ENCODE peak calls at places on chromosomes 5 and 9, in ten cellular contexts. One of them, this sample, is unnamed.

GRCh38 chr9:88092699-88093359 is 45.4 kb downstream of the SPATA31C2 start:
- DNase-seq in spleen: no peak
- DNase-seq in CD8-positive, alpha-beta T cell: no peak
- DNase-seq in left ventricle myocardium inferior: peak
- DNase-seq in effector memory CD4-positive, alpha-beta T cell: no peak
- DNase-seq in CD8-positive, alpha-beta memory T cell: no peak
- DNase-seq in colonic mucosa: no peak
- DNase-seq in GM12865: no peak
- DNase-seq in CD4-positive, CD25-positive, alpha-beta regulatory T cell: no peak
- DNase-seq in heart right ventricle: peak
- DNase-seq in this sample: no peak

GRCh38 chr5:11407553-11408145 is 496.6 kb downstream of the CTNND2 start:
- DNase-seq in spleen: no peak
- DNase-seq in CD8-positive, alpha-beta T cell: no peak
- DNase-seq in left ventricle myocardium inferior: no peak
- DNase-seq in effector memory CD4-positive, alpha-beta T cell: no peak
- DNase-seq in CD8-positive, alpha-beta memory T cell: no peak
- DNase-seq in colonic mucosa: no peak
- DNase-seq in GM12865: no peak
- DNase-seq in CD4-positive, CD25-positive, alpha-beta regulatory T cell: no peak
- DNase-seq in heart right ventricle: no peak
- DNase-seq in this sample: no peak

GRCh38 chr5:158881076-158881880 is 218.4 kb downstream of the EBF1 start:
- DNase-seq in spleen: no peak
- DNase-seq in CD8-positive, alpha-beta T cell: no peak
- DNase-seq in left ventricle myocardium inferior: no peak
- DNase-seq in effector memory CD4-positive, alpha-beta T cell: no peak
- DNase-seq in CD8-positive, alpha-beta memory T cell: no peak
- DNase-seq in colonic mucosa: no peak
- DNase-seq in GM12865: peak
- DNase-seq in CD4-positive, CD25-positive, alpha-beta regulatory T cell: no peak
- DNase-seq in heart right ventricle: no peak
- DNase-seq in this sample: no peak

GRCh38 chr9:97696025-97696822 is 916 bp downstream of the XPA start:
- DNase-seq in spleen: no peak
- DNase-seq in CD8-positive, alpha-beta T cell: no peak
- DNase-seq in left ventricle myocardium inferior: no peak
- DNase-seq in effector memory CD4-positive, alpha-beta T cell: no peak
- DNase-seq in CD8-positive, alpha-beta memory T cell: no peak
- DNase-seq in colonic mucosa: no peak
- DNase-seq in GM12865: no peak
- DNase-seq in CD4-positive, CD25-positive, alpha-beta regulatory T cell: peak
- DNase-seq in heart right ventricle: no peak
- DNase-seq in this sample: no peak

GRCh38 chr5:112116372-112116771 is 302.7 kb downstream of the EPB41L4A start:
- DNase-seq in spleen: no peak
- DNase-seq in CD8-positive, alpha-beta T cell: no peak
- DNase-seq in left ventricle myocardium inferior: no peak
- DNase-seq in effector memory CD4-positive, alpha-beta T cell: no peak
- DNase-seq in CD8-positive, alpha-beta memory T cell: no peak
- DNase-seq in colonic mucosa: no peak
- DNase-seq in GM12865: peak
- DNase-seq in CD4-positive, CD25-positive, alpha-beta regulatory T cell: no peak
- DNase-seq in heart right ventricle: no peak
- DNase-seq in this sample: no peak

GRCh38 chr9:104094534-104095020 is 468 bp downstream of the SMC2 start:
- DNase-seq in spleen: no peak
- DNase-seq in CD8-positive, alpha-beta T cell: no peak
- DNase-seq in left ventricle myocardium inferior: no peak
- DNase-seq in effector memory CD4-positive, alpha-beta T cell: no peak
- DNase-seq in CD8-positive, alpha-beta memory T cell: no peak
- DNase-seq in colonic mucosa: no peak
- DNase-seq in GM12865: no peak
- DNase-seq in CD4-positive, CD25-positive, alpha-beta regulatory T cell: no peak
- DNase-seq in heart right ventricle: no peak
- DNase-seq in this sample: no peak

GRCh38 chr5:180007582-180007981 is 64.0 kb downstream of the RNF130 start:
- DNase-seq in spleen: no peak
- DNase-seq in CD8-positive, alpha-beta T cell: no peak
- DNase-seq in left ventricle myocardium inferior: peak
- DNase-seq in effector memory CD4-positive, alpha-beta T cell: no peak
- DNase-seq in CD8-positive, alpha-beta memory T cell: no peak
- DNase-seq in colonic mucosa: no peak
- DNase-seq in GM12865: no peak
- DNase-seq in CD4-positive, CD25-positive, alpha-beta regulatory T cell: no peak
- DNase-seq in heart right ventricle: no peak
- DNase-seq in this sample: peak

GRCh38 chr5:82092-82491 is 9.9 kb upstream of the PLEKHG4B start:
- DNase-seq in spleen: no peak
- DNase-seq in CD8-positive, alpha-beta T cell: no peak
- DNase-seq in left ventricle myocardium inferior: no peak
- DNase-seq in effector memory CD4-positive, alpha-beta T cell: no peak
- DNase-seq in CD8-positive, alpha-beta memory T cell: no peak
- DNase-seq in colonic mucosa: no peak
- DNase-seq in GM12865: no peak
- DNase-seq in CD4-positive, CD25-positive, alpha-beta regulatory T cell: no peak
- DNase-seq in heart right ventricle: no peak
- DNase-seq in this sample: no peak

GRCh38 chr5:62306494-62307363 is 723 bp downstream of the KIF2A start:
- DNase-seq in spleen: peak
- DNase-seq in CD8-positive, alpha-beta T cell: peak
- DNase-seq in left ventricle myocardium inferior: peak
- DNase-seq in effector memory CD4-positive, alpha-beta T cell: peak
- DNase-seq in CD8-positive, alpha-beta memory T cell: peak
- DNase-seq in colonic mucosa: peak
- DNase-seq in GM12865: peak
- DNase-seq in CD4-positive, CD25-positive, alpha-beta regulatory T cell: peak
- DNase-seq in heart right ventricle: peak
- DNase-seq in this sample: peak

GRCh38 chr5:139058121-139058520 is 140.0 kb downstream of the SIL1 start:
- DNase-seq in spleen: no peak
- DNase-seq in CD8-positive, alpha-beta T cell: no peak
- DNase-seq in left ventricle myocardium inferior: no peak
- DNase-seq in effector memory CD4-positive, alpha-beta T cell: no peak
- DNase-seq in CD8-positive, alpha-beta memory T cell: no peak
- DNase-seq in colonic mucosa: no peak
- DNase-seq in GM12865: no peak
- DNase-seq in CD4-positive, CD25-positive, alpha-beta regulatory T cell: no peak
- DNase-seq in heart right ventricle: no peak
- DNase-seq in this sample: no peak

GRCh38 chr9:129128689-129129088 is 17.5 kb downstream of the PTPA start:
- DNase-seq in spleen: no peak
- DNase-seq in CD8-positive, alpha-beta T cell: no peak
- DNase-seq in left ventricle myocardium inferior: no peak
- DNase-seq in effector memory CD4-positive, alpha-beta T cell: no peak
- DNase-seq in CD8-positive, alpha-beta memory T cell: no peak
- DNase-seq in colonic mucosa: no peak
- DNase-seq in GM12865: no peak
- DNase-seq in CD4-positive, CD25-positive, alpha-beta regulatory T cell: no peak
- DNase-seq in heart right ventricle: no peak
- DNase-seq in this sample: no peak

GRCh38 chr9:111195779-111196178 is 134.2 kb downstream of the OR2K2 start:
- DNase-seq in spleen: no peak
- DNase-seq in CD8-positive, alpha-beta T cell: no peak
- DNase-seq in left ventricle myocardium inferior: no peak
- DNase-seq in effector memory CD4-positive, alpha-beta T cell: no peak
- DNase-seq in CD8-positive, alpha-beta memory T cell: no peak
- DNase-seq in colonic mucosa: no peak
- DNase-seq in GM12865: no peak
- DNase-seq in CD4-positive, CD25-positive, alpha-beta regulatory T cell: no peak
- DNase-seq in heart right ventricle: no peak
- DNase-seq in this sample: no peak

GRCh38 chr5:1468247-1468612 is 23.0 kb upstream of the SLC6A3 start:
- DNase-seq in spleen: no peak
- DNase-seq in CD8-positive, alpha-beta T cell: no peak
- DNase-seq in left ventricle myocardium inferior: no peak
- DNase-seq in effector memory CD4-positive, alpha-beta T cell: no peak
- DNase-seq in CD8-positive, alpha-beta memory T cell: no peak
- DNase-seq in colonic mucosa: peak
- DNase-seq in GM12865: no peak
- DNase-seq in CD4-positive, CD25-positive, alpha-beta regulatory T cell: no peak
- DNase-seq in heart right ventricle: no peak
- DNase-seq in this sample: peak

GRCh38 chr5:115424030-115424429 is 120.5 kb downstream of the FEM1C start:
- DNase-seq in spleen: no peak
- DNase-seq in CD8-positive, alpha-beta T cell: no peak
- DNase-seq in left ventricle myocardium inferior: no peak
- DNase-seq in effector memory CD4-positive, alpha-beta T cell: no peak
- DNase-seq in CD8-positive, alpha-beta memory T cell: no peak
- DNase-seq in colonic mucosa: no peak
- DNase-seq in GM12865: no peak
- DNase-seq in CD4-positive, CD25-positive, alpha-beta regulatory T cell: no peak
- DNase-seq in heart right ventricle: peak
- DNase-seq in this sample: no peak

GRCh38 chr9:14018061-14018460 is 295.9 kb downstream of the NFIB start:
- DNase-seq in spleen: no peak
- DNase-seq in CD8-positive, alpha-beta T cell: no peak
- DNase-seq in left ventricle myocardium inferior: no peak
- DNase-seq in effector memory CD4-positive, alpha-beta T cell: no peak
- DNase-seq in CD8-positive, alpha-beta memory T cell: no peak
- DNase-seq in colonic mucosa: no peak
- DNase-seq in GM12865: no peak
- DNase-seq in CD4-positive, CD25-positive, alpha-beta regulatory T cell: no peak
- DNase-seq in heart right ventricle: no peak
- DNase-seq in this sample: no peak

GRCh38 chr5:173498286-173498685 is 118.2 kb downstream of the BOD1 start:
- DNase-seq in spleen: no peak
- DNase-seq in CD8-positive, alpha-beta T cell: no peak
- DNase-seq in left ventricle myocardium inferior: peak
- DNase-seq in effector memory CD4-positive, alpha-beta T cell: no peak
- DNase-seq in CD8-positive, alpha-beta memory T cell: no peak
- DNase-seq in colonic mucosa: no peak
- DNase-seq in GM12865: no peak
- DNase-seq in CD4-positive, CD25-positive, alpha-beta regulatory T cell: no peak
- DNase-seq in heart right ventricle: peak
- DNase-seq in this sample: no peak

GRCh38 chr5:171311698-171312083 is 2.6 kb downstream of the TLX3 start:
- DNase-seq in spleen: no peak
- DNase-seq in CD8-positive, alpha-beta T cell: no peak
- DNase-seq in left ventricle myocardium inferior: no peak
- DNase-seq in effector memory CD4-positive, alpha-beta T cell: no peak
- DNase-seq in CD8-positive, alpha-beta memory T cell: no peak
- DNase-seq in colonic mucosa: no peak
- DNase-seq in GM12865: no peak
- DNase-seq in CD4-positive, CD25-positive, alpha-beta regulatory T cell: no peak
- DNase-seq in heart right ventricle: no peak
- DNase-seq in this sample: no peak
- H3K4me3 ChIP-seq in spleen: peak
- H3K4me3 ChIP-seq in CD8-positive, alpha-beta T cell: no peak
- H3K4me3 ChIP-seq in left ventricle myocardium inferior: peak
- H3K4me3 ChIP-seq in effector memory CD4-positive, alpha-beta T cell: no peak
- H3K4me3 ChIP-seq in CD8-positive, alpha-beta memory T cell: no peak
- H3K4me3 ChIP-seq in colonic mucosa: no peak
- H3K4me3 ChIP-seq in GM12865: no peak
- H3K4me3 ChIP-seq in CD4-positive, CD25-positive, alpha-beta regulatory T cell: no peak
- H3K4me3 ChIP-seq in heart right ventricle: peak
- H3K4me3 ChIP-seq in this sample: no peak

DNA sequence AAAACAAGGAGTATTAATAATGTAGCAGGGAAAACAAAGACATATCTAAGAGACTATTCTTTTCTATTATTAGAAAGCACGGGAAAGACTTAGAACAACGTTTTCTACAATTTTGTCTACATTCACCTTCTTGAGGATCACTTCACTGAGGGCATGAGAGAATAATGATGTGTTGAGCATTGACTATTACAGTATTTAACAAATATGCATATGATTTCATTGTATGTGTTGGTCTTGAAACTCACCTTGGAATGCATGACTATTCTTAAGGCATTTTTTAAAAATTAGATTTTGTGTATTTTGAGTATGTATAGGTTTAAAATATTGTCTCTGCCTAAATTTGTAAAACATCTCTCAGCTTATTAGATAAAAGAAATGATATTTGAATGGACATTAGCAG is 1.2 kb downstream of the FSD1L start:
- DNase-seq in spleen: no peak
- DNase-seq in CD8-positive, alpha-beta T cell: no peak
- DNase-seq in left ventricle myocardium inferior: no peak
- DNase-seq in effector memory CD4-positive, alpha-beta T cell: no peak
- DNase-seq in CD8-positive, alpha-beta memory T cell: no peak
- DNase-seq in colonic mucosa: no peak
- DNase-seq in GM12865: no peak
- DNase-seq in CD4-positive, CD25-positive, alpha-beta regulatory T cell: no peak
- DNase-seq in heart right ventricle: no peak
- DNase-seq in this sample: no peak
- H3K4me3 ChIP-seq in spleen: no peak
- H3K4me3 ChIP-seq in CD8-positive, alpha-beta T cell: no peak
- H3K4me3 ChIP-seq in left ventricle myocardium inferior: peak
- H3K4me3 ChIP-seq in effector memory CD4-positive, alpha-beta T cell: no peak
- H3K4me3 ChIP-seq in CD8-positive, alpha-beta memory T cell: no peak
- H3K4me3 ChIP-seq in colonic mucosa: peak
- H3K4me3 ChIP-seq in GM12865: peak
- H3K4me3 ChIP-seq in CD4-positive, CD25-positive, alpha-beta regulatory T cell: no peak
- H3K4me3 ChIP-seq in heart right ventricle: peak
- H3K4me3 ChIP-seq in this sample: peak

DNA sequence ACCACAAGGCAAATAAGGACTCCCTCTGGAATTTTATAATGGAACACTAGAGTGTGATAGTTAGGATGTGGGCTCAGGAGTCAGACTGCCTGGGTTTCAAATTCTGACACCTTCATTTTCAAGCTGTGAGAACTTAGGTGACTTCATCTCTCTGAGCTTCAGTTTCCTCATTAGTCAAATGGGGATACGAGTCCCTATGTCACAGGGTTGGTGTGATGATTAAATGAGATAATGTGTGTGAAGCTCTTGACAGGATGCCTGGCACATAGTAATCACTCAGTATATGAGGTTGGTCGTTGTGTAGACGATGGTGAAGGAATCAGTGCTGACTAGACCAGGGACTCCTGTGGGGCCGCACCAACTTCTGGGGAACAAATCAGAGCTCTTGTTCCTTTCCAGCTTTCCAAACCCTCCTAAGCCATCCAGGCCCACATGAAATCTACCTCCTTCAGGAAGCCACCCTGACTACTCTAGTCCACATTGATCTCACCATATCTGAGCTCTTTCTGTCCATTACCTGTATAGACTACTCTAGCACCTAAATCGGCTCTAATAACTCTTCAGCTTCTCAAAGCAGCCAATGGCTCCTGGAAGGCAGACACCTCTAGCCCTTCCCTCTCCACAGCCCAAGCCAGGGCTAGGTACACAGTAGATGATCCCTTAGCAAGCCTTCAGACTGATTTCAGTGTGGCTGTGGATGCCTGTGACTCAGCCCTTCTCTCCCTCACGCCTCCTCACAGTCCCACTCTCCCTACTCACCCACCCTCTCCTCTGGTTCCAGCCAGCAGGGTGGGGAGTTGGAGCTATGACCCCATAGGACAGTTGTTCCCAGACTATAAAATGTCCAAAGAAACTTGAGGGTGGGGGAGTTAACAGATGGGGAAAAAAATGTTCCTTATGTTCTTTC is 2.5 kb upstream of the TCF7 start:
- DNase-seq in spleen: no peak
- DNase-seq in CD8-positive, alpha-beta T cell: no peak
- DNase-seq in left ventricle myocardium inferior: no peak
- DNase-seq in effector memory CD4-positive, alpha-beta T cell: no peak
- DNase-seq in CD8-positive, alpha-beta memory T cell: peak
- DNase-seq in colonic mucosa: no peak
- DNase-seq in GM12865: peak
- DNase-seq in CD4-positive, CD25-positive, alpha-beta regulatory T cell: peak
- DNase-seq in heart right ventricle: no peak
- DNase-seq in this sample: no peak
- H3K4me3 ChIP-seq in spleen: no peak
- H3K4me3 ChIP-seq in CD8-positive, alpha-beta T cell: peak
- H3K4me3 ChIP-seq in left ventricle myocardium inferior: no peak
- H3K4me3 ChIP-seq in effector memory CD4-positive, alpha-beta T cell: no peak
- H3K4me3 ChIP-seq in CD8-positive, alpha-beta memory T cell: peak
- H3K4me3 ChIP-seq in colonic mucosa: no peak
- H3K4me3 ChIP-seq in GM12865: no peak
- H3K4me3 ChIP-seq in CD4-positive, CD25-positive, alpha-beta regulatory T cell: peak
- H3K4me3 ChIP-seq in heart right ventricle: no peak
- H3K4me3 ChIP-seq in this sample: no peak

GRCh38 chr9:38294561-38294960 is 97.9 kb upstream of the ALDH1B1 start:
- DNase-seq in spleen: no peak
- DNase-seq in CD8-positive, alpha-beta T cell: no peak
- DNase-seq in left ventricle myocardium inferior: no peak
- DNase-seq in effector memory CD4-positive, alpha-beta T cell: no peak
- DNase-seq in CD8-positive, alpha-beta memory T cell: no peak
- DNase-seq in colonic mucosa: no peak
- DNase-seq in GM12865: no peak
- DNase-seq in CD4-positive, CD25-positive, alpha-beta regulatory T cell: no peak
- DNase-seq in heart right ventricle: no peak
- DNase-seq in this sample: no peak
- H3K4me3 ChIP-seq in spleen: no peak
- H3K4me3 ChIP-seq in CD8-positive, alpha-beta T cell: no peak
- H3K4me3 ChIP-seq in left ventricle myocardium inferior: no peak
- H3K4me3 ChIP-seq in effector memory CD4-positive, alpha-beta T cell: no peak
- H3K4me3 ChIP-seq in CD8-positive, alpha-beta memory T cell: no peak
- H3K4me3 ChIP-seq in colonic mucosa: no peak
- H3K4me3 ChIP-seq in GM12865: no peak
- H3K4me3 ChIP-seq in CD4-positive, CD25-positive, alpha-beta regulatory T cell: no peak
- H3K4me3 ChIP-seq in heart right ventricle: no peak
- H3K4me3 ChIP-seq in this sample: no peak